ENCODE peak calls at places on chromosomes 2 and 18, in four cellular contexts. One of them, this sample, is unnamed.

GRCh38 chr2:44441200-44441599 is 79.5 kb downstream of the CAMKMT start:
- ATAC-seq in lung: no peak
- ATAC-seq in PC-3: peak; percentile 96
- ATAC-seq in T-helper 17 cell: no peak
- ATAC-seq in this sample: no peak

GRCh38 chr18:2826581-2826980 is 20.2 kb upstream of the EMILIN2 start:
- ATAC-seq in lung: peak; percentile 66
- ATAC-seq in PC-3: no peak
- ATAC-seq in T-helper 17 cell: no peak
- ATAC-seq in this sample: no peak

GRCh38 chr2:59529738-59530137 is 1023.7 kb downstream of the BCL11A start:
- ATAC-seq in lung: no peak
- ATAC-seq in PC-3: no peak
- ATAC-seq in T-helper 17 cell: no peak
- ATAC-seq in this sample: no peak

GRCh38 chr2:43024515-43024962 is 201.9 kb downstream of the ZFP36L2 start:
- ATAC-seq in lung: no peak
- ATAC-seq in PC-3: peak; percentile 85
- ATAC-seq in T-helper 17 cell: no peak
- ATAC-seq in this sample: peak; percentile 43

GRCh38 chr2:8435608-8436007 is 246.2 kb upstream of the ID2 start:
- ATAC-seq in lung: no peak
- ATAC-seq in PC-3: no peak
- ATAC-seq in T-helper 17 cell: no peak
- ATAC-seq in this sample: no peak

GRCh38 chr2:178997067-178997466 is 52.9 kb downstream of the CCDC141 start:
- ATAC-seq in lung: no peak
- ATAC-seq in PC-3: no peak
- ATAC-seq in T-helper 17 cell: no peak
- ATAC-seq in this sample: no peak

GRCh38 chr18:13415736-13416135 is 197.2 kb downstream of the LDLRAD4 start:
- ATAC-seq in lung: no peak
- ATAC-seq in PC-3: no peak
- ATAC-seq in T-helper 17 cell: peak; percentile 13
- ATAC-seq in this sample: peak; percentile 32

GRCh38 chr18:41131050-41131449 is 824.0 kb upstream of the PIK3C3 start:
- ATAC-seq in lung: no peak
- ATAC-seq in PC-3: no peak
- ATAC-seq in T-helper 17 cell: no peak
- ATAC-seq in this sample: no peak

GRCh38 chr2:74944987-74945782 is 13.3 kb upstream of the POLE4 start:
- ATAC-seq in lung: no peak
- ATAC-seq in PC-3: no peak
- ATAC-seq in T-helper 17 cell: no peak
- ATAC-seq in this sample: peak; percentile 95

GRCh38 chr2:2846379-2847130 is 515.5 kb upstream of the MYT1L start:
- ATAC-seq in lung: no peak
- ATAC-seq in PC-3: peak; percentile 31
- ATAC-seq in T-helper 17 cell: no peak
- ATAC-seq in this sample: no peak

GRCh38 chr18:63409301-63409700 is 13.0 kb downstream of the VPS4B start:
- ATAC-seq in lung: no peak
- ATAC-seq in PC-3: peak; percentile 75
- ATAC-seq in T-helper 17 cell: peak; percentile 57
- ATAC-seq in this sample: no peak

GRCh38 chr2:111982822-111983221 is 72.2 kb upstream of the TMEM87B start:
- ATAC-seq in lung: no peak
- ATAC-seq in PC-3: no peak
- ATAC-seq in T-helper 17 cell: no peak
- ATAC-seq in this sample: peak; percentile 48

GRCh38 chr2:240466579-240467148 is 31.2 kb downstream of the GPC1 start:
- ATAC-seq in lung: no peak
- ATAC-seq in PC-3: no peak
- ATAC-seq in T-helper 17 cell: no peak
- ATAC-seq in this sample: no peak

GRCh38 chr2:173043466-173043865 is 32.2 kb upstream of the MAP3K20 start:
- ATAC-seq in lung: peak; percentile 69
- ATAC-seq in PC-3: no peak
- ATAC-seq in T-helper 17 cell: peak; percentile 37
- ATAC-seq in this sample: no peak

GRCh38 chr2:36373149-36373880 is 17.7 kb downstream of the CRIM1 start:
- ATAC-seq in lung: peak; percentile 78
- ATAC-seq in PC-3: peak; percentile 9
- ATAC-seq in T-helper 17 cell: no peak
- ATAC-seq in this sample: no peak

GRCh38 chr2:61436092-61436491 is 34.8 kb downstream of the USP34 start:
- ATAC-seq in lung: no peak
- ATAC-seq in PC-3: peak; percentile 14
- ATAC-seq in T-helper 17 cell: no peak
- ATAC-seq in this sample: no peak

GRCh38 chr2:16055848-16056580 is 115.7 kb downstream of the MYCN start:
- ATAC-seq in lung: no peak
- ATAC-seq in PC-3: no peak
- ATAC-seq in T-helper 17 cell: no peak
- ATAC-seq in this sample: peak; percentile 58

GRCh38 chr2:44273596-44273995 is 1.7 kb upstream of the SLC3A1 start:
- ATAC-seq in lung: no peak
- ATAC-seq in PC-3: no peak
- ATAC-seq in T-helper 17 cell: no peak
- ATAC-seq in this sample: no peak

GRCh38 chr2:215930505-215931233 is 82.7 kb downstream of the MREG start:
- ATAC-seq in lung: peak; percentile 42
- ATAC-seq in PC-3: peak; percentile 50
- ATAC-seq in T-helper 17 cell: no peak
- ATAC-seq in this sample: no peak

GRCh38 chr2:121748202-121748601 is 7.2 kb upstream of the TSN start:
- ATAC-seq in lung: no peak
- ATAC-seq in PC-3: no peak
- ATAC-seq in T-helper 17 cell: no peak
- ATAC-seq in this sample: no peak

GRCh38 chr18:23626451-23627279 is 36.0 kb downstream of the ANKRD29 start:
- ATAC-seq in lung: no peak
- ATAC-seq in PC-3: peak; percentile 68
- ATAC-seq in T-helper 17 cell: no peak
- ATAC-seq in this sample: no peak

GRCh38 chr18:6855767-6856166 is 126.3 kb downstream of the ARHGAP28 start:
- ATAC-seq in lung: no peak
- ATAC-seq in PC-3: no peak
- ATAC-seq in T-helper 17 cell: no peak
- ATAC-seq in this sample: no peak

GRCh38 chr2:88538362-88538917 is 85.9 kb upstream of the FOXI3 start:
- ATAC-seq in lung: no peak
- ATAC-seq in PC-3: no peak
- ATAC-seq in T-helper 17 cell: no peak
- ATAC-seq in this sample: no peak

GRCh38 chr2:98295721-98296414 is 50.4 kb upstream of the CNGA3 start:
- ATAC-seq in lung: no peak
- ATAC-seq in PC-3: peak; percentile 66
- ATAC-seq in T-helper 17 cell: no peak
- ATAC-seq in this sample: no peak